ENCODE peak calls at places on chromosome 22, in four cellular contexts. E is fibroblast of villous mesenchyme, W is prostate gland, H is IMR-90. G is an unnamed sample.

GRCh38 chr22:30079952-30080533 is at the start of gene HORMAD2:
- DNase-seq in E (peak; percentile 8), W (no peak), H (no peak), G (peak; percentile 73)

GRCh38 chr22:33381531-33382406 is 323.6 kb upstream of the SYN3 start:
- DNase-seq in E (no peak), W (no peak), H (no peak), G (no peak)

GRCh38 chr22:27501191-27501936 is 300.2 kb downstream of the MN1 start:
- DNase-seq in E (no peak), W (no peak), H (no peak), G (no peak)

GRCh38 chr22:46546466-46547178 is 9.2 kb upstream of the CELSR1 start:
- DNase-seq in E (peak; percentile 27), W (no peak), H (peak; percentile 23), G (peak; percentile 42)

GRCh38 chr22:50010676-50011446 is 1.7 kb downstream of the IL17REL start:
- DNase-seq in E (no peak), W (no peak), H (no peak), G (no peak)

GRCh38 chr22:30747493-30747892 is 52.8 kb downstream of the OSBP2 start:
- DNase-seq in E (no peak), W (no peak), H (no peak), G (no peak)

GRCh38 chr22:33328789-33329296 is 270.7 kb upstream of the SYN3 start:
- DNase-seq in E (peak; percentile 9), W (no peak), H (peak; percentile 86), G (peak; percentile 49)

GRCh38 chr22:48449466-48450187 is 1378.0 kb downstream of the BRD1 start:
- DNase-seq in E (no peak), W (no peak), H (no peak), G (no peak)

GRCh38 chr22:42621505-42622002 is 6.9 kb upstream of the POLDIP3 start:
- DNase-seq in E (peak; percentile 62), W (no peak), H (peak; percentile 61), G (peak; percentile 68)

GRCh38 chr22:21726650-21727049 is 8.9 kb downstream of the YPEL1 start:
- DNase-seq in E (peak; percentile 8), W (no peak), H (no peak), G (peak; percentile 32)

GRCh38 chr22:30591191-30591587 is 521 bp downstream of the PES1 start:
- DNase-seq in E (peak; percentile 38), W (no peak), H (peak; percentile 56), G (peak; percentile 53)

GRCh38 chr22:32206774-32207758 is 2.2 kb upstream of the RFPL2 start:
- DNase-seq in E (peak; percentile 5), W (peak; percentile 60), H (no peak), G (peak; percentile 40)

GRCh38 chr22:35072939-35073338 is 7.0 kb downstream of the ISX start:
- DNase-seq in E (peak; percentile 0), W (no peak), H (peak; percentile 3), G (peak; percentile 5)

GRCh38 chr22:28179392-28179791 is 260.3 kb upstream of the PITPNB start:
- DNase-seq in E (no peak), W (no peak), H (no peak), G (no peak)

GRCh38 chr22:31218565-31219262 is 6.6 kb downstream of the LIMK2 start:
- DNase-seq in E (no peak), W (no peak), H (no peak), G (peak; percentile 15)

GRCh38 chr22:35258144-35258988 is 1.1 kb downstream of the HMGXB4 start:
- DNase-seq in E (peak; percentile 33), W (peak; percentile 16), H (peak; percentile 11), G (peak; percentile 44)

GRCh38 chr22:30609260-30610185 is 2.5 kb downstream of the TCN2 start:
- DNase-seq in E (peak; percentile 94), W (no peak), H (peak; percentile 86), G (peak; percentile 91)

GRCh38 chr22:43412808-43413785 is 1.3 kb downstream of the MPPED1 start:
- DNase-seq in E (no peak), W (no peak), H (no peak), G (no peak)

GRCh38 chr22:27877501-27877900 is 41.6 kb downstream of the PITPNB start:
- DNase-seq in E (peak; percentile 48), W (no peak), H (no peak), G (no peak)

GRCh38 chr22:23183107-23183698 is 2.9 kb downstream of the BCR start:
- DNase-seq in E (peak; percentile 84), W (peak; percentile 58), H (peak; percentile 66), G (peak; percentile 76)

GRCh38 chr22:41966225-41966606 is 3.0 kb upstream of the SEPTIN3 start:
- DNase-seq in E (no peak), W (no peak), H (no peak), G (no peak)

GRCh38 chr22:36234211-36234610 is 5.1 kb downstream of the APOL2 start:
- DNase-seq in E (no peak), W (no peak), H (no peak), G (no peak)

GRCh38 chr22:48444320-48445112 is 1383.2 kb downstream of the BRD1 start:
- DNase-seq in E (no peak), W (no peak), H (no peak), G (no peak)

GRCh38 chr22:42931421-42932196 is 74.5 kb upstream of the ARFGAP3 start:
- DNase-seq in E (peak; percentile 80), W (no peak), H (peak; percentile 18), G (peak; percentile 68)

GRCh38 chr22:44172370-44173108 is 8.2 kb upstream of the PARVG start:
- DNase-seq in E (peak; percentile 10), W (peak; percentile 35), H (no peak), G (peak; percentile 44)

GRCh38 chr22:39269095-39269827 is 24.5 kb upstream of the PDGFB start:
- DNase-seq in E (no peak), W (no peak), H (no peak), G (no peak)
- TF ChIP-seq CTCF in E (no peak), W (no peak), H (no peak), G (no peak)

DNA sequence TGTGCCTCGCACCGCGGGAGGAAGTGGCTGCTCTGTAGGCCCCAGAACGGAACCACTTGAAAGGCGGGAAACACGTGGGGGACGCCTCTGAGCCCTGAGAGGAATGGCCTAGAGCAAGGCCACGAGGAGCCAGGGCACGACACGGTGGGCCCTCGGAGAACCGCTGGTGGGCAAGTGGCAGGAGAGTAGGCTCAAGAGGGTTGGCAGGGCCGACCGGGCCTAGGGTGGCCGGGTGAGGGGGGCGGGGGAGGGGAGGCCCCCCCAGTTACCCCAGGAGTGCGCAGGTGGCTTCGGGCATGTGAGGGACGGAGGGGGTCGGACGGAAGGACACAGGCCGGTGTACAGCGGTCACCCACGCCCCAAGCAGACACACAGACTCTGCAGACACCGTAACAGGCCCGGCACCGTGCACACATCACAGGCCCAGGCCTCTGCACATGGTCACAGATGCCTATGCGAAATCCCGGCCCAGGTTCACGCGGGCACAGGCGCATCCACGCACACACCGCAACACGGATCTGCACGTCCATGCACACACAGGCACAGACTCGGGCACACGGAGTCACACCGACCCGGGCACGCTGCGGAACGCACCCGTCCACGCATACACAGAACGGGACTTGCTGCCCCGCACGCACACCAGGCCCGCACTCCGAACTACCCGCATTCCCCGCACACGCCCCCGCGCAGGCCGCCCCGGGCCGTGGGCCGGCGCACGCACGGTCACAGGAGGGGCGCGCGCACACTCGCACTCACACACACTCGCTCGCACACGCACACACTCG is at the start of gene MGAT3:
- DNase-seq in E (no peak), W (no peak), H (no peak), G (no peak)
- H3K4me3 ChIP-seq in E (peak within 1 kb of the TSS; percentile 52), W (peak within 1 kb of the TSS; percentile 38), H (peak within 1 kb of the TSS; percentile 28), G (peak within 1 kb of the TSS; percentile 55)

GRCh38 chr22:37571258-37571991 is 8.5 kb downstream of the LGALS2 start:
- DNase-seq in E (no peak), W (no peak), H (peak; percentile 26), G (no peak)
- TF ChIP-seq CTCF in E (no peak), W (no peak), H (peak; percentile 16), G (peak; percentile 30)

GRCh38 chr22:37485006-37485713 is 1.0 kb downstream of the MFNG start:
- DNase-seq in E (no peak), W (no peak), H (no peak), G (no peak)
- H3K4me3 ChIP-seq in E (no peak overlapping the region), W (peak overlapping the region; percentile 19), H (no peak overlapping the region), G (no peak overlapping the region)

DNA sequence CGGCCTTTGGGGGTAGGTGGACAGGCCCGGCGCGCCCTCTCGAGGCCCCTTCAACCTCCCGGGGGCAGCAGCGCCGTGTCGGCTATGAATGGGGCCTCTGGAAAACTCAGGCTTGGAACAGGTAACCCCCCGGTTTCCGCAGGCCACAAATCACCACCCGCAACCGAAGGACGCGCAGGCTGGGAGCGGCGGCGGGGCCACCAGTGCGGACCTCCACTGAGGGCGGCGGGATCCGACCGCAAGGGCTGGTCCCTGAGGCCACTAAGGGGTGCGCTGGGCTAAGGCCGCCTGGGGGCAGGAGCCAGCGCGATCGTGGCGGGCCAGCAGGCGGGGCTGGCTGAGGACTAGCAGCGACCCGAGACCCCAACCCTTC is 695 bp upstream of the ATF4 start:
- DNase-seq in E (no peak), W (peak; percentile 57), H (no peak), G (no peak)
- TF ChIP-seq CTCF in E (peak; percentile 29), W (peak; percentile 12), H (peak; percentile 26), G (peak; percentile 33)

DNA sequence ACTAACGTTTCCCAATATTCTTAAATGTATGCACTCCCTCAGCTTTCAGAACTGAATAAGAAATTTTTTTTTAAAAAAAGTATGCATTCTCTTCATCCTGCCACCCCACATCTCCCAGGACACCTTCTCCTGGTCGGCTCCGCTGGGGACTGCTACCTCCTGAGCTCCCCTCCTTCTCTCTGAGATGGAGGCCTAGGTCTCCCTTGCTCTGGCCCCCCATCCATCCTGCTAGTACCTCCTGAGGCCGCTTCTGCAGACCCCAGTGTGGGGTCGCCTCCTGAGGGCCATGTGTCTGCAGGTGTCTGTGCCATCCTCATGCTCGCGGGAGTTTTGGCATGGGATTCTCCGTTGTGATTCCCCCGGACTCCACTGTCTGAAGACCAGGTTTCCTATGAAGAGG is 27.8 kb downstream of the FAM118A start:
- DNase-seq in E (no peak), W (no peak), H (no peak), G (no peak)
- H3K4me3 ChIP-seq in E (no peak overlapping the region), W (peak overlapping the region; percentile 18), H (no peak overlapping the region), G (no peak overlapping the region)

GRCh38 chr22:37260939-37261338 is 16.9 kb upstream of the RAC2 start:
- DNase-seq in E (peak; percentile 58), W (peak; percentile 27), H (peak; percentile 51), G (peak; percentile 73)

GRCh38 chr22:37260396-37260795 is 16.3 kb upstream of the RAC2 start:
- DNase-seq in E (no peak), W (no peak), H (no peak), G (no peak)

GRCh38 chr22:37258810-37259472 is 14.9 kb upstream of the RAC2 start:
- DNase-seq in E (no peak), W (no peak), H (no peak), G (no peak)

GRCh38 chr22:37258005-37258790 is 14.1 kb upstream of the RAC2 start:
- DNase-seq in E (no peak), W (no peak), H (peak; percentile 38), G (no peak)

DNA sequence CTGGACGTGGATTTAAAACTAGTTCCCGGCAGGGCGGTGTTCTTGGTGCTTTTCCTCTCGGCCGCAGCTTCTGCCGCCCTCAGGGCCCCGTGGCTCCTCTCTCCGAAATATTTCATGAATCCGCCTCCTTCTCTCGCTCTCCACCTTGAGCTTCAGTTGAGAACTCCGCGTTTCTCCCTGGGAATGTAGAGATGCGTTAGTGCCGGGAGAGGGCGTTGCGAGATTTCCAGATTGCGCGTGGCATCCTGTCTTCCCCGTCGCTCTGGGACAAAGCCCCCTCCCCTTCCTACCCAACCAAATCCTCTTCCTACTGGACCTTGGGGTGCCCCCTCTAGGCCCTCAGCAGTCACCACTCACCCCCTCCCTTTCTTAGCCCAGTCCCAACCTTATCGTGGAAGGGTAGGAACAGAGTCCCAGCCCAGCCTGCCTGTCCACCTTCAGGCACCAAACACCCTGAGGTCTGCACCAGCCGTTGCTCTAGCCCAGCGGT is 15.5 kb upstream of the RAC2 start:
- DNase-seq in E (peak; percentile 54), W (no peak), H (peak; percentile 61), G (peak; percentile 80)
- TF ChIP-seq CTCF in E (peak; percentile 68), W (no peak), H (peak; percentile 73), G (peak; percentile 82)

GRCh38 chr22:24494182-24494534 is 974 bp upstream of the UPB1 start:
- DNase-seq in E (no peak), W (no peak), H (no peak), G (no peak)
- H3K4me3 ChIP-seq in E (no peak overlapping the region), W (peak overlapping the region; percentile 18), H (no peak overlapping the region), G (peak overlapping the region; percentile 39)

G was measured in choroid plexus epithelial cell.